ENCODE peak calls at places on chromosomes 1 and 21, in five cellular contexts. P is HFFc6, V is Ammon's horn, A is frontal cortex, O is amniotic stem cell. Y is an unnamed sample.

GRCh38 chr1:77828098-77828497 is 48.6 kb downstream of the MIGA1 start:
- DNase-seq in P (no peak), V (no peak), A (no peak), O (no peak), Y (no peak)

GRCh38 chr21:17769049-17769845 is 49.9 kb downstream of the C21orf91 start:
- DNase-seq in P (no peak), V (no peak), A (no peak), O (no peak), Y (no peak)

GRCh38 chr1:29230553-29231378 is at the start of gene MECR:
- DNase-seq in P (peak; percentile 87), V (peak; percentile 93), A (peak; percentile 88), O (peak; percentile 76), Y (peak; percentile 97)

GRCh38 chr1:67685558-67686271 is 714 bp downstream of the GADD45A start:
- DNase-seq in P (no peak), V (peak; percentile 44), A (peak; percentile 42), O (no peak), Y (peak; percentile 75)

GRCh38 chr1:247471445-247472016 is 13.6 kb upstream of the OR2B11 start:
- DNase-seq in P (no peak), V (no peak), A (no peak), O (no peak), Y (no peak)

GRCh38 chr1:29703596-29703995 is 467.3 kb downstream of the PTPRU start:
- DNase-seq in P (peak; percentile 57), V (peak; percentile 27), A (peak; percentile 37), O (no peak), Y (no peak)

GRCh38 chr21:29888437-29888836 is 51.4 kb downstream of the GRIK1 start:
- DNase-seq in P (no peak), V (no peak), A (no peak), O (no peak), Y (no peak)

GRCh38 chr1:170669036-170669435 is 5.1 kb downstream of the PRRX1 start:
- DNase-seq in P (no peak), V (no peak), A (no peak), O (no peak), Y (no peak)

GRCh38 chr1:228348708-228349467 is 57.7 kb downstream of the TRIM11 start:
- DNase-seq in P (no peak), V (no peak), A (no peak), O (no peak), Y (no peak)

GRCh38 chr1:24206516-24207394 is 19.7 kb upstream of the IFNLR1 start:
- DNase-seq in P (no peak), V (no peak), A (no peak), O (no peak), Y (no peak)

GRCh38 chr21:45019076-45019886 is 55.1 kb upstream of the ADARB1 start:
- DNase-seq in P (no peak), V (no peak), A (no peak), O (no peak), Y (peak; percentile 72)

GRCh38 chr21:41943468-41944250 is 10.2 kb downstream of the C2CD2 start:
- DNase-seq in P (no peak), V (peak; percentile 82), A (no peak), O (no peak), Y (no peak)

GRCh38 chr1:94998128-94998527 is 71.2 kb upstream of the CNN3 start:
- DNase-seq in P (no peak), V (no peak), A (no peak), O (no peak), Y (no peak)

GRCh38 chr1:31937300-31938183 is 626 bp downstream of the PTP4A2 start:
- DNase-seq in P (peak; percentile 33), V (peak; percentile 91), A (peak; percentile 87), O (peak; percentile 8), Y (peak; percentile 92)

GRCh38 chr1:107486365-107486764 is 345.5 kb downstream of the NTNG1 start:
- DNase-seq in P (no peak), V (no peak), A (no peak), O (no peak), Y (no peak)

GRCh38 chr1:55714230-55714629 is 499.1 kb upstream of the USP24 start:
- DNase-seq in P (no peak), V (no peak), A (no peak), O (no peak), Y (no peak)

GRCh38 chr1:78490861-78491310 is at the start of gene PTGFR:
- DNase-seq in P (peak; percentile 31), V (peak; percentile 30), A (no peak), O (peak; percentile 22), Y (no peak)

GRCh38 chr1:244118087-244118761 is 67.1 kb downstream of the ZBTB18 start:
- DNase-seq in P (no peak), V (no peak), A (no peak), O (no peak), Y (no peak)

GRCh38 chr1:154445040-154445472 is 39.9 kb downstream of the IL6R start:
- DNase-seq in P (peak; percentile 81), V (no peak), A (no peak), O (no peak), Y (no peak)

GRCh38 chr21:29238967-29239289 is 59.8 kb upstream of the BACH1 start:
- DNase-seq in P (no peak), V (peak; percentile 58), A (no peak), O (peak; percentile 7), Y (no peak)

GRCh38 chr1:21706151-21706835 is 37.1 kb upstream of the RAP1GAP start:
- DNase-seq in P (peak; percentile 1), V (peak; percentile 44), A (no peak), O (no peak), Y (no peak)